ENCODE peak calls at places on chromosomes 7 and 10, in nine cellular contexts. N is astrocyte; A is CD4-positive, CD25-positive, alpha-beta regulatory T cell; U is ovary; Q is H7; V is D721Med; M is activated CD4-positive, alpha-beta T cell treated with anti-CD3 and anti-CD28 coated beads for 48 hours; T is activated naive CD8-positive, alpha-beta T cell treated with anti-CD3 and anti-CD28 coated beads for 36 hours; Z is mammary epithelial cell. Y is an unnamed sample.

GRCh38 chr10:101310528-101311439 is 43.2 kb upstream of the BTRC start:
- DNase-seq in N (no peak), A (no peak), U (peak), Q (peak), V (no peak), M (peak), T (peak), Z (no peak), Y (no peak)

GRCh38 chr10:101649530-101650085 is 45.4 kb downstream of the FBXW4 start:
- DNase-seq in N (no peak), A (no peak), U (no peak), Q (no peak), V (no peak), M (no peak), T (no peak), Z (no peak), Y (no peak)

GRCh38 chr10:97708976-97709745 is 4.4 kb upstream of the MARVELD1 start:
- DNase-seq in N (peak), A (no peak), U (peak), Q (peak), V (no peak), M (peak), T (no peak), Z (no peak), Y (peak)

GRCh38 chr10:98028168-98028770 is 2.2 kb downstream of the CRTAC1 start:
- DNase-seq in N (no peak), A (peak), U (peak), Q (peak), V (peak), M (peak), T (peak), Z (no peak), Y (peak)

GRCh38 chr10:101066146-101066889 is 4.5 kb downstream of the KAZALD1 start:
- DNase-seq in N (no peak), A (peak), U (peak), Q (peak), V (peak), M (peak), T (peak), Z (peak), Y (peak)

GRCh38 chr7:139820089-139820488 is 9.0 kb upstream of the TBXAS1 start:
- DNase-seq in N (no peak), A (no peak), U (no peak), Q (no peak), V (no peak), M (peak), T (no peak), Z (peak), Y (no peak)

GRCh38 chr10:132551093-132551807 is 13.7 kb downstream of the INPP5A start:
- DNase-seq in N (no peak), A (no peak), U (no peak), Q (peak), V (no peak), M (peak), T (peak), Z (no peak), Y (no peak)

GRCh38 chr10:10796061-10796773 is 221.5 kb upstream of the CELF2 start:
- DNase-seq in N (no peak), A (no peak), U (no peak), Q (no peak), V (no peak), M (no peak), T (no peak), Z (no peak), Y (no peak)

GRCh38 chr10:48289652-48290238 is 15.2 kb upstream of the FRMPD2 start:
- DNase-seq in N (no peak), A (peak), U (peak), Q (peak), V (peak), M (peak), T (peak), Z (peak), Y (peak)

GRCh38 chr10:7960108-7960507 is 94.4 kb upstream of the GATA3 start:
- DNase-seq in N (no peak), A (no peak), U (no peak), Q (no peak), V (no peak), M (no peak), T (no peak), Z (no peak), Y (no peak)